ENCODE peak calls at places on chromosomes 2 and 18, in five cellular contexts. One of them, this sample, is unnamed.

GRCh38 chr2:43405829-43406228 is 179.4 kb upstream of the ZFP36L2 start:
- DNase-seq in cardiac muscle cell: peak; percentile 67
- DNase-seq in HCT116: no peak
- DNase-seq in fibroblast of lung: peak; percentile 23
- DNase-seq in brain microvascular endothelial cell: no peak
- DNase-seq in this sample: no peak

GRCh38 chr18:75113455-75113854 is 95.5 kb downstream of the PTGR3 start:
- DNase-seq in cardiac muscle cell: no peak
- DNase-seq in HCT116: no peak
- DNase-seq in fibroblast of lung: no peak
- DNase-seq in brain microvascular endothelial cell: no peak
- DNase-seq in this sample: no peak

GRCh38 chr2:42569883-42570282 is 1.5 kb downstream of the MTA3 start:
- DNase-seq in cardiac muscle cell: peak; percentile 6
- DNase-seq in HCT116: no peak
- DNase-seq in fibroblast of lung: no peak
- DNase-seq in brain microvascular endothelial cell: no peak
- DNase-seq in this sample: no peak

GRCh38 chr2:10303174-10303633 is 500 bp downstream of the HPCAL1 start:
- DNase-seq in cardiac muscle cell: no peak
- DNase-seq in HCT116: no peak
- DNase-seq in fibroblast of lung: no peak
- DNase-seq in brain microvascular endothelial cell: no peak
- DNase-seq in this sample: no peak

GRCh38 chr2:23594079-23594494 is 209.1 kb downstream of the KLHL29 start:
- DNase-seq in cardiac muscle cell: no peak
- DNase-seq in HCT116: no peak
- DNase-seq in fibroblast of lung: no peak
- DNase-seq in brain microvascular endothelial cell: no peak
- DNase-seq in this sample: no peak

GRCh38 chr2:181426687-181427086 is 30.5 kb upstream of the ITGA4 start:
- DNase-seq in cardiac muscle cell: no peak
- DNase-seq in HCT116: no peak
- DNase-seq in fibroblast of lung: no peak
- DNase-seq in brain microvascular endothelial cell: no peak
- DNase-seq in this sample: no peak

GRCh38 chr18:25830787-25831186 is 259.6 kb downstream of the SS18 start:
- DNase-seq in cardiac muscle cell: no peak
- DNase-seq in HCT116: no peak
- DNase-seq in fibroblast of lung: peak; percentile 88
- DNase-seq in brain microvascular endothelial cell: peak; percentile 68
- DNase-seq in this sample: no peak

GRCh38 chr18:70047931-70048603 is 100.4 kb upstream of the CD226 start:
- DNase-seq in cardiac muscle cell: no peak
- DNase-seq in HCT116: no peak
- DNase-seq in fibroblast of lung: peak; percentile 75
- DNase-seq in brain microvascular endothelial cell: no peak
- DNase-seq in this sample: no peak

GRCh38 chr18:74342416-74343043 is 26.9 kb downstream of the C18orf63 start:
- DNase-seq in cardiac muscle cell: peak; percentile 70
- DNase-seq in HCT116: peak; percentile 51
- DNase-seq in fibroblast of lung: peak; percentile 51
- DNase-seq in brain microvascular endothelial cell: peak; percentile 44
- DNase-seq in this sample: peak; percentile 52

GRCh38 chr2:197255550-197255949 is 55.0 kb downstream of the ANKRD44 start:
- DNase-seq in cardiac muscle cell: peak; percentile 56
- DNase-seq in HCT116: no peak
- DNase-seq in fibroblast of lung: peak; percentile 58
- DNase-seq in brain microvascular endothelial cell: peak; percentile 45
- DNase-seq in this sample: no peak

GRCh38 chr2:181916726-181917377 is 25.3 kb downstream of the ITPRID2 start:
- DNase-seq in cardiac muscle cell: no peak
- DNase-seq in HCT116: no peak
- DNase-seq in fibroblast of lung: peak; percentile 79
- DNase-seq in brain microvascular endothelial cell: peak; percentile 70
- DNase-seq in this sample: no peak

GRCh38 chr18:48918660-48919415 is 31.9 kb downstream of the SMAD7 start:
- DNase-seq in cardiac muscle cell: no peak
- DNase-seq in HCT116: no peak
- DNase-seq in fibroblast of lung: no peak
- DNase-seq in brain microvascular endothelial cell: no peak
- DNase-seq in this sample: no peak

GRCh38 chr2:30645081-30645744 is 162.0 kb downstream of the CAPN13 start:
- DNase-seq in cardiac muscle cell: no peak
- DNase-seq in HCT116: no peak
- DNase-seq in fibroblast of lung: no peak
- DNase-seq in brain microvascular endothelial cell: no peak
- DNase-seq in this sample: no peak

GRCh38 chr2:43203373-43203772 is 23.0 kb downstream of the ZFP36L2 start:
- DNase-seq in cardiac muscle cell: no peak
- DNase-seq in HCT116: no peak
- DNase-seq in fibroblast of lung: no peak
- DNase-seq in brain microvascular endothelial cell: no peak
- DNase-seq in this sample: no peak

GRCh38 chr2:105521616-105522015 is 122.8 kb upstream of the FHL2 start:
- DNase-seq in cardiac muscle cell: no peak
- DNase-seq in HCT116: no peak
- DNase-seq in fibroblast of lung: no peak
- DNase-seq in brain microvascular endothelial cell: no peak
- DNase-seq in this sample: no peak

GRCh38 chr2:220033546-220033945 is 406.1 kb downstream of the SLC4A3 start:
- DNase-seq in cardiac muscle cell: no peak
- DNase-seq in HCT116: no peak
- DNase-seq in fibroblast of lung: no peak
- DNase-seq in brain microvascular endothelial cell: no peak
- DNase-seq in this sample: no peak

GRCh38 chr2:111178730-111179405 is 58.2 kb downstream of the BCL2L11 start:
- DNase-seq in cardiac muscle cell: no peak
- DNase-seq in HCT116: no peak
- DNase-seq in fibroblast of lung: peak; percentile 47
- DNase-seq in brain microvascular endothelial cell: peak; percentile 32
- DNase-seq in this sample: no peak

GRCh38 chr2:22970284-22970975 is 414.5 kb upstream of the KLHL29 start:
- DNase-seq in cardiac muscle cell: no peak
- DNase-seq in HCT116: no peak
- DNase-seq in fibroblast of lung: no peak
- DNase-seq in brain microvascular endothelial cell: no peak
- DNase-seq in this sample: no peak

GRCh38 chr18:42183746-42184145 is 228.7 kb downstream of the PIK3C3 start:
- DNase-seq in cardiac muscle cell: no peak
- DNase-seq in HCT116: no peak
- DNase-seq in fibroblast of lung: peak; percentile 96
- DNase-seq in brain microvascular endothelial cell: peak; percentile 62
- DNase-seq in this sample: peak; percentile 58

GRCh38 chr2:129133692-129134641 is 815.3 kb upstream of the HS6ST1 start:
- DNase-seq in cardiac muscle cell: no peak
- DNase-seq in HCT116: no peak
- DNase-seq in fibroblast of lung: no peak
- DNase-seq in brain microvascular endothelial cell: no peak
- DNase-seq in this sample: no peak

GRCh38 chr18:23141022-23141999 is 6.0 kb downstream of the CABLES1 start:
- DNase-seq in cardiac muscle cell: peak; percentile 50
- DNase-seq in HCT116: no peak
- DNase-seq in fibroblast of lung: no peak
- DNase-seq in brain microvascular endothelial cell: no peak
- DNase-seq in this sample: no peak

GRCh38 chr2:134975281-134976009 is 56.8 kb downstream of the CCNT2 start:
- DNase-seq in cardiac muscle cell: no peak
- DNase-seq in HCT116: no peak
- DNase-seq in fibroblast of lung: no peak
- DNase-seq in brain microvascular endothelial cell: no peak
- DNase-seq in this sample: no peak

GRCh38 chr2:143742631-143743030 is 613.4 kb downstream of the ARHGAP15 start:
- DNase-seq in cardiac muscle cell: no peak
- DNase-seq in HCT116: no peak
- DNase-seq in fibroblast of lung: no peak
- DNase-seq in brain microvascular endothelial cell: no peak
- DNase-seq in this sample: no peak

GRCh38 chr2:201261471-201261870 is 1.1 kb downstream of the CASP8 start:
- DNase-seq in cardiac muscle cell: no peak
- DNase-seq in HCT116: no peak
- DNase-seq in fibroblast of lung: no peak
- DNase-seq in brain microvascular endothelial cell: no peak
- DNase-seq in this sample: no peak

GRCh38 chr2:161124186-161124585 is 36.0 kb upstream of the TANK start:
- DNase-seq in cardiac muscle cell: no peak
- DNase-seq in HCT116: no peak
- DNase-seq in fibroblast of lung: no peak
- DNase-seq in brain microvascular endothelial cell: no peak
- DNase-seq in this sample: no peak

GRCh38 chr2:238094438-238095022 is 5.6 kb upstream of the ESPNL start:
- DNase-seq in cardiac muscle cell: no peak
- DNase-seq in HCT116: no peak
- DNase-seq in fibroblast of lung: no peak
- DNase-seq in brain microvascular endothelial cell: no peak
- DNase-seq in this sample: no peak

GRCh38 chr2:120763516-120763915 is 27.8 kb downstream of the GLI2 start:
- DNase-seq in cardiac muscle cell: no peak
- DNase-seq in HCT116: no peak
- DNase-seq in fibroblast of lung: no peak
- DNase-seq in brain microvascular endothelial cell: no peak
- DNase-seq in this sample: no peak

GRCh38 chr2:120762341-120763061 is 26.8 kb downstream of the GLI2 start:
- DNase-seq in cardiac muscle cell: no peak
- DNase-seq in HCT116: no peak
- DNase-seq in fibroblast of lung: no peak
- DNase-seq in brain microvascular endothelial cell: no peak
- DNase-seq in this sample: no peak

GRCh38 chr2:120764434-120764833 is 28.8 kb downstream of the GLI2 start:
- DNase-seq in cardiac muscle cell: no peak
- DNase-seq in HCT116: no peak
- DNase-seq in fibroblast of lung: no peak
- DNase-seq in brain microvascular endothelial cell: no peak
- DNase-seq in this sample: no peak

GRCh38 chr2:120765031-120765910 is 29.6 kb downstream of the GLI2 start:
- DNase-seq in cardiac muscle cell: peak; percentile 43
- DNase-seq in HCT116: no peak
- DNase-seq in fibroblast of lung: peak; percentile 64
- DNase-seq in brain microvascular endothelial cell: no peak
- DNase-seq in this sample: no peak

DNA sequence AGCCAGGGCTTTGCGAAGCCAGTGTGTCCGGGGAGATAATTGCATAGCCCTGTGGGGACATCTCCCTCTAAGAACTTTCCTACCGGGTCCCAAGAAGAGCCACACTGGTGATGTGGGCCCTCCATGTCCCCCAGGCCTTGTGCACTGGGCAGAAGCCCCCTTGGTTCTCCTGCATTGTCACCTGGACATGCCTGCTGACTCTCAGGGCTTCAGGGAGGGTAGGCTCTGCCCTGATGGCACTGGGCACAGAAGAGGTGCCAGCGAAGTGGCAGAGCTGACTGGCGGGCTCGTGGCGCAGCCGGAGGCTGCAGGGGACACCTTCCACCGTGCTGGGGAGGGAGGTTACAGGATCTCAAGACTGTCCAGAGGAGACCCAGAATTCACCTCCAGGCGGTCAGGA is 28.3 kb downstream of the GLI2 start:
- DNase-seq in cardiac muscle cell: no peak
- DNase-seq in HCT116: no peak
- DNase-seq in fibroblast of lung: no peak
- DNase-seq in brain microvascular endothelial cell: no peak
- DNase-seq in this sample: no peak
- H3K27ac ChIP-seq in cardiac muscle cell: no peak overlapping the region
- H3K27ac ChIP-seq in HCT116: no peak overlapping the region
- H3K27ac ChIP-seq in fibroblast of lung: no peak overlapping the region
- H3K27ac ChIP-seq in brain microvascular endothelial cell: no peak overlapping the region
- H3K27ac ChIP-seq in this sample: no peak overlapping the region

DNA sequence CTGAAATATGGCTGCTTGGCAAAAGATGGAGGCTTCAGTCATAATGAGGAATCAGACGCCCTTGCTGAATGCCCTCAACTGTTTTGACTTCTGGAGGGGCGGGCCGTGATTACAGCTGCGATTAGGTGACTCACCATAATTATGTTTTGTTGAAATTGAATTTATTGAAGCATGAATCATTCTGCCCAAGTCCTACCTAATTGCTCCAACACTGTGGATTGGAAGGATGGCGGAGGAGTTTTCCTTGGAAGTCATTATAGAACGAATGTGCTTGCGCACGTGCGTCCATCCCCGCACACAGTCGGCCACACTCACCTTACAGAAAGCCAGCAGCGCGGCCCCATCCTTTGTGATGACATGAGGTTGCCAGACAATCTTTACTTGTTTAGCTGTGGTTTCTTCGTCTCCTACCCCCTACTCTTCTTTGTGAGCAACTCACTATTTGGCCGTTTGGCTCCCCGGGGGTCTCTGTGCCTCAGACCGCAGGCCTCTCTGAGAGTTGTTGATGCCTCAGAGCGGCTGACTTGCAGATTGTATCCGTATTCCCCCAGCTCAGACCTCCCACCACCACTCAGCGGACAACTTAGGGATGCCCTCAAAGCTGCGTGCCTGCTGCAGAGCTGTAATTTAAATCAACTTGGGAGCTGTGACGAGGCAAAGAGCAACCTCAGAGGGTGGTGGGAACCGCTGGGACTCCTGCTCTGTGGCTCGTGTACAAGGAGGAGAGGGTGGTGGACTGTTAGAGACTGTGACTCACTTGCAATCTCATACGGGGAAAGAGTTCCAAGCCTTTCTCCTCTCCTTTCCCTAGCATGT is 513.4 kb downstream of the TNS1 start:
- DNase-seq in cardiac muscle cell: no peak
- DNase-seq in HCT116: no peak
- DNase-seq in fibroblast of lung: peak; percentile 80
- DNase-seq in brain microvascular endothelial cell: no peak
- DNase-seq in this sample: peak; percentile 88
- H3K4me3 ChIP-seq in cardiac muscle cell: no peak overlapping the region
- H3K4me3 ChIP-seq in HCT116: no peak overlapping the region
- H3K4me3 ChIP-seq in fibroblast of lung: no peak overlapping the region
- H3K4me3 ChIP-seq in brain microvascular endothelial cell: no peak overlapping the region
- H3K4me3 ChIP-seq in this sample: no peak overlapping the region

GRCh38 chr2:98726735-98727368 is 4.1 kb downstream of the MGAT4A start:
- DNase-seq in cardiac muscle cell: no peak
- DNase-seq in HCT116: no peak
- DNase-seq in fibroblast of lung: no peak
- DNase-seq in brain microvascular endothelial cell: no peak
- DNase-seq in this sample: no peak
- H3K27ac ChIP-seq in cardiac muscle cell: no peak overlapping the region
- H3K27ac ChIP-seq in HCT116: no peak overlapping the region
- H3K27ac ChIP-seq in fibroblast of lung: no peak overlapping the region
- H3K27ac ChIP-seq in brain microvascular endothelial cell: no peak overlapping the region
- H3K27ac ChIP-seq in this sample: no peak overlapping the region

DNA sequence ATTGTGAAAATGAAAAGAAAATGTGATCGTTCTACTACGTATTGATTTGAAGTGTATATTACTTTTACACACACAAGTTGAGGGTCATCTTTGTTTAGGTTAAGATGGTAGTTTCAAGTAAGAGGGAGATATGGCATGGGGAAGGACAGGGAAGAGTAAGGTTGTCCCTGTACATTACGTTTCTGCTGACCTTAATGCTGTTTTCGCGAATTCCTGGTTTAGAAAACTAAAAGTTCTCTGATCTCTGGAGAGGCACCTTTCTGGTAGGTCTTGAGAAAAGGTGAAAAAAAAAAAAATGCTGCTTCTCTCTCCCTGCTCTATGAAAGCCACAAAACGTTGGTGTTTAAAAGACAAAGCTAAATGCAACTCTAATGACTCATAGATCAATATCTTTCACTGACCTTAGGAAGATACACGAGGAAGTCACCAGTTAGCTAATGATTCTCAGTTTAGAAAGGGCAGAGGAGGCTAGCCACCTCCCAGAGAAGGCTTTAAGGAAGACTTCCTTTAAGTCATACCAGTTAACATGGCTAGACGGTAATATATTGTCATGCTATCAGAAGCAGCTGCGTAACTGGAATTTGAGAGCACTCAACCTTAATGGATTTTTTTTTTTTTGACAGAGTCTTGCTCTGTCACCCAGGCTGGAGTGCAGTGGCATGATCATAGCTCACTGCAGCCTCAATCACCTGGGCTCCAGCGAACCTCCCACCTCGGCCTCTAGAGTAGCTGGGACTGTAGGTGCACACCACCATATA is 13.2 kb downstream of the TXNDC2 start:
- DNase-seq in cardiac muscle cell: no peak
- DNase-seq in HCT116: peak; percentile 64
- DNase-seq in fibroblast of lung: peak; percentile 74
- DNase-seq in brain microvascular endothelial cell: peak; percentile 39
- DNase-seq in this sample: no peak
- H3K4me3 ChIP-seq in cardiac muscle cell: no peak overlapping the region
- H3K4me3 ChIP-seq in HCT116: peak overlapping the region; percentile 51
- H3K4me3 ChIP-seq in fibroblast of lung: no peak overlapping the region
- H3K4me3 ChIP-seq in brain microvascular endothelial cell: no peak overlapping the region
- H3K4me3 ChIP-seq in this sample: no peak overlapping the region